ENCODE peak calls at places on chromosomes 4 and X, in ten cellular contexts. M is tibial nerve, V is stomach, Z is HCT116, A is K562, D is mucosa of descending colon, P is spleen, Y is OCI-LY7, B is fibroblast of lung, H is transverse colon. X is an unnamed sample. For H3K36me3, the result is how much of the 10 kb centered on the place peaks cover.

GRCh38 chr4:1809754-1810502 is 16.8 kb downstream of the FGFR3 start:
- DNase-seq in M (no peak), A (peak), B (peak), Y (peak), Z (peak), H (peak), V (peak), P (peak), D (peak), X (peak)

GRCh38 chr4:139540637-139541036 is 15.4 kb downstream of the SETD7 start:
- DNase-seq in D (no peak), Y (no peak), P (no peak), H (no peak), B (peak), V (no peak), M (no peak), A (no peak), Z (no peak), X (no peak)

GRCh38 chr4:20645231-20645630 is 55.0 kb upstream of the PACRGL start:
- DNase-seq in Z (no peak), M (no peak), A (no peak), H (no peak), V (no peak), D (no peak), B (no peak), Y (no peak), P (no peak), X (peak)

GRCh38 chrX:40174594-40175415 is 77.0 kb upstream of the BCOR start:
- DNase-seq in P (peak), A (no peak), Y (peak), Z (no peak), B (peak), V (peak), M (no peak), D (peak), H (peak), X (no peak)

GRCh38 chrX:141632124-141632523 is 42.6 kb downstream of the SPANXA2 start:
- DNase-seq in D (no peak), Z (no peak), P (no peak), H (no peak), Y (no peak), M (no peak), A (no peak), V (no peak), B (peak), X (no peak)

GRCh38 chr4:178273168-178273567 is 830.9 kb upstream of the AGA start:
- DNase-seq in V (no peak), D (no peak), Y (no peak), P (no peak), Z (no peak), B (no peak), M (no peak), H (no peak), A (no peak), X (no peak)

GRCh38 chr4:102494603-102495002 is 6.6 kb upstream of the NFKB1 start:
- DNase-seq in D (no peak), B (no peak), P (no peak), H (no peak), Y (no peak), A (no peak), Z (no peak), M (no peak), V (no peak), X (no peak)

GRCh38 chr4:153808175-153808574 is 19.3 kb upstream of the SFRP2 start:
- DNase-seq in Z (no peak), Y (no peak), P (no peak), H (no peak), D (no peak), B (no peak), M (no peak), V (no peak), A (no peak), X (no peak)

GRCh38 chrX:66638591-66639500 is at the start of gene EDA2R:
- DNase-seq in A (no peak), B (peak), Y (peak), P (peak), D (no peak), M (no peak), H (peak), V (no peak), Z (no peak), X (peak)

GRCh38 chr4:98110929-98111328 is 32.3 kb downstream of the STPG2 start:
- DNase-seq in D (no peak), H (no peak), Z (no peak), P (no peak), V (no peak), Y (no peak), B (no peak), A (no peak), M (no peak), X (no peak)

GRCh38 chr4:1463927-1464540 is 57.8 kb upstream of the NKX1-1 start:
- DNase-seq in B (no peak), H (no peak), Y (no peak), D (no peak), M (no peak), Z (no peak), P (no peak), A (no peak), V (no peak), X (no peak)

GRCh38 chr4:3205995-3206394 is 43.0 kb upstream of the MSANTD1 start:
- DNase-seq in V (no peak), B (no peak), H (no peak), D (no peak), P (no peak), Z (no peak), M (no peak), Y (no peak), A (no peak), X (no peak)

GRCh38 chr4:48341776-48342558 is 638 bp downstream of the SLAIN2 start:
- DNase-seq in P (peak), Z (no peak), B (peak), Y (peak), V (peak), H (peak), D (peak), M (peak), A (peak), X (no peak)

GRCh38 chrX:9447906-9448305 is 17.0 kb upstream of the TBL1X start:
- DNase-seq in V (no peak), B (no peak), A (no peak), Y (no peak), H (no peak), P (no peak), D (no peak), Z (no peak), M (no peak), X (no peak)

GRCh38 chr4:1565598-1566295 is 118.4 kb downstream of the FAM53A start:
- DNase-seq in D (no peak), V (no peak), Z (no peak), A (no peak), M (no peak), H (no peak), Y (no peak), B (no peak), P (peak), X (no peak)

GRCh38 chr4:168648929-168649328 is 152.1 kb downstream of the PALLD start:
- DNase-seq in P (no peak), V (no peak), A (no peak), H (no peak), M (no peak), Y (no peak), D (no peak), B (peak), Z (no peak), X (peak)

GRCh38 chr4:12304912-12305311 is 876.2 kb upstream of the HS3ST1 start:
- DNase-seq in D (no peak), V (no peak), A (no peak), Z (no peak), Y (no peak), M (no peak), P (no peak), H (no peak), B (no peak), X (no peak)

GRCh38 chr4:77372375-77372774 is 215.4 kb downstream of the CCNG2 start:
- DNase-seq in Z (no peak), A (no peak), Y (no peak), M (no peak), P (no peak), H (no peak), B (no peak), V (no peak), D (no peak), X (no peak)

GRCh38 chrX:140190441-140191108 is 225.3 kb upstream of the CXorf66 start:
- DNase-seq in Y (no peak), P (no peak), H (peak), Z (no peak), D (no peak), A (no peak), V (peak), M (no peak), B (peak), X (no peak)

GRCh38 chr4:94262163-94263016 is 54.7 kb downstream of the SMARCAD1 start:
- DNase-seq in A (no peak), P (no peak), M (no peak), Y (no peak), V (no peak), B (peak), Z (no peak), D (no peak), H (no peak), X (peak)

GRCh38 chr4:27000820-27001219 is 140.2 kb downstream of the STIM2 start:
- DNase-seq in Z (no peak), A (no peak), H (no peak), V (no peak), D (no peak), P (no peak), M (no peak), Y (peak), B (no peak), X (peak)

GRCh38 chrX:55924574-55924973 is 207.0 kb downstream of the RRAGB start:
- DNase-seq in Y (no peak), A (no peak), B (no peak), M (no peak), P (no peak), H (no peak), V (no peak), D (no peak), Z (no peak), X (no peak)

GRCh38 chr4:1593458-1593857 is 90.7 kb downstream of the FAM53A start:
- DNase-seq in P (peak), B (no peak), Y (no peak), H (no peak), Z (no peak), D (no peak), A (peak), M (no peak), V (no peak), X (no peak)

GRCh38 chrX:78759081-78759480 is 11.6 kb downstream of the LPAR4 start:
- DNase-seq in P (no peak), M (no peak), A (no peak), D (no peak), B (no peak), V (no peak), Z (no peak), H (no peak), Y (no peak), X (no peak)

GRCh38 chr4:76950846-76951321 is 1.3 kb downstream of the SEPTIN11 start:
- DNase-seq in A (no peak), Z (no peak), H (peak), V (no peak), D (peak), B (peak), M (no peak), Y (peak), P (no peak), X (peak)

GRCh38 chr4:38759790-38760122 is 23.0 kb downstream of the TLR10 start:
- DNase-seq in Z (no peak), M (no peak), B (no peak), H (no peak), P (no peak), Y (no peak), V (no peak), A (no peak), D (no peak), X (no peak)

GRCh38 chr4:38759077-38759789 is 23.6 kb downstream of the TLR10 start:
- DNase-seq in B (peak), H (peak), D (no peak), Y (peak), Z (no peak), V (peak), M (peak), A (peak), P (no peak), X (peak)

GRCh38 chr4:38762560-38762959 is 20.2 kb downstream of the TLR10 start:
- DNase-seq in D (no peak), M (no peak), A (no peak), V (no peak), B (no peak), P (peak), Z (no peak), Y (peak), H (no peak), X (no peak)

GRCh38 chr4:38760915-38761314 is 21.9 kb downstream of the TLR10 start:
- DNase-seq in B (no peak), P (no peak), D (no peak), H (no peak), V (no peak), M (no peak), A (no peak), Z (no peak), Y (peak), X (no peak)

DNA sequence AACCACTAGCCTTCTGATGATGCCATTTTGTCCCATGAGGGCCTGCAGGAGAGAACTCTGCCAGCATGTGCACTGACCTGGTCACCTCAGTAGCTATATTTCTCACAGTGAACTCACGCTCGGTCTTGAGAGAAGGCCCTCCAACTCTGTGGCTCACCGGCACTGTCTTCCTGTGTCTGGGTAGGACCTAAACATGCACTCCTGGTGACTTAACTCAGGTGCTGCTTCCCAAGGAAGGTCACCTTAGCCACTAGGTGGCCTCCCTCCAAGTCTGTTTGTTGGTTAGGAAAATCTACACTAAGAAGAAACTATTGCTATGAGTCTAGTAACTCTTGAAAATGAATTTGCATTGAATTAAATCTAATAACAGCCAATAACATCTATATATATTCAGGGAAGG is 24.8 kb downstream of the TLR10 start:
- DNase-seq in B (no peak), A (no peak), Z (peak), V (peak), D (no peak), M (no peak), Y (peak), H (peak), P (no peak), X (peak)
- TF ChIP-seq CTCF in B (peak), A (peak), Z (peak), V (peak), D (peak), M (no peak), Y (peak), H (no peak), P (no peak), X (peak)

GRCh38 chrX:129876734-129877395 is 29.1 kb upstream of the UTP14A start:
- DNase-seq in M (no peak), Z (peak), D (no peak), H (no peak), A (no peak), Y (no peak), P (no peak), B (peak), V (no peak), X (peak)
- H3K4me3 ChIP-seq in M (no peak), Z (no peak), D (no peak), H (no peak), A (no peak), Y (no peak), P (no peak), B (no peak), V (no peak), X (no peak)

GRCh38 chr4:37836838-37837413 is 10.4 kb downstream of the PGM2 start:
- DNase-seq in P (no peak), V (no peak), Z (no peak), H (no peak), D (no peak), B (no peak), A (no peak), M (no peak), Y (no peak), X (no peak)
- H3K36me3 ChIP-seq in P (half or more), V (half or more), Z (under half), H (under half), D (under half), B (under half), A (half or more), M (half or more), Y (half or more), X (under half)

GRCh38 chr4:186298034-186298647 is 32.2 kb downstream of the F11 start:
- DNase-seq in A (no peak), P (no peak), B (no peak), D (no peak), H (no peak), Z (no peak), Y (no peak), M (no peak), V (no peak), X (no peak)
- TF ChIP-seq CTCF in A (no peak), P (no peak), B (no peak), D (no peak), H (no peak), Z (no peak), Y (no peak), M (no peak), V (no peak), X (no peak)

GRCh38 chr4:95535180-95535579 is 13.6 kb downstream of the UNC5C start:
- DNase-seq in M (no peak), Y (no peak), P (no peak), A (no peak), V (no peak), Z (no peak), H (no peak), D (no peak), B (no peak), X (no peak)

GRCh38 chr4:95533254-95533653 is 15.5 kb downstream of the UNC5C start:
- DNase-seq in A (no peak), M (no peak), P (no peak), H (no peak), D (no peak), B (no peak), V (no peak), Z (no peak), Y (no peak), X (no peak)

GRCh38 chr4:95536650-95537049 is 12.1 kb downstream of the UNC5C start:
- DNase-seq in A (no peak), P (no peak), B (no peak), V (no peak), Y (no peak), Z (no peak), D (no peak), H (no peak), M (no peak), X (no peak)

GRCh38 chr4:95532305-95532704 is 16.5 kb downstream of the UNC5C start:
- DNase-seq in V (no peak), P (no peak), A (no peak), Y (no peak), Z (no peak), M (no peak), B (no peak), H (no peak), D (no peak), X (no peak)

DNA sequence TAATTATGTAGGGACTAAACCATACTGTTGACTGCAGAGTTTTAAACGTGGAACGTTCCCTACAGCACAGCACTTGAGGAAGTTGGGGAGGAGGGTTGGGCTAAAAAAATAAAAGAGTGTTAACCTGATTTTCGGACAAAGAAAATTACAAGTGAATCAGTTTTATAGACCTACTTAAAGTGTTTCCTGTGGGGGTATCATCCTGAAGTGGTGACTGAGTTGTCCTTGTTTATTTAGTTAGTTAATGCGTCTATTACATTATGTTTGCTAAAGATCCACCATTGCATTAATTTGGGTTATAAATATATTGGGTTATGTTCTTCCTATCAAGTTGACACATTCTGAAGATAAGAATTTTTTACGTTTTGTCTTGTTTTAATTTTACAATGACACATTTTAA is 14.7 kb downstream of the UNC5C start:
- DNase-seq in V (no peak), D (no peak), Z (no peak), A (no peak), H (no peak), B (no peak), Y (no peak), M (no peak), P (no peak), X (no peak)
- H3K4me3 ChIP-seq in V (no peak), D (no peak), Z (no peak), A (no peak), H (no peak), B (no peak), Y (no peak), M (no peak), P (no peak), X (no peak)

GRCh38 chrX:2626750-2627149 is 64.3 kb upstream of the CD99 start:
- DNase-seq in Y (no peak), B (no peak), Z (no peak), M (no peak), H (no peak), P (no peak), V (no peak), D (no peak), A (no peak), X (no peak)
- H3K36me3 ChIP-seq in Y (half or more), B (under half), Z (under half), M (half or more), H (under half), P (under half), V (under half), D (under half), A (under half), X (under half)

GRCh38 chrX:136262812-136263315 is 11.7 kb upstream of the MAP7D3 start:
- DNase-seq in H (no peak), Y (no peak), B (no peak), A (no peak), M (no peak), V (no peak), Z (no peak), D (no peak), P (no peak), X (no peak)
- TF ChIP-seq CTCF in H (no peak), Y (no peak), B (no peak), A (no peak), M (no peak), V (no peak), Z (no peak), D (no peak), P (no peak), X (no peak)

DNA sequence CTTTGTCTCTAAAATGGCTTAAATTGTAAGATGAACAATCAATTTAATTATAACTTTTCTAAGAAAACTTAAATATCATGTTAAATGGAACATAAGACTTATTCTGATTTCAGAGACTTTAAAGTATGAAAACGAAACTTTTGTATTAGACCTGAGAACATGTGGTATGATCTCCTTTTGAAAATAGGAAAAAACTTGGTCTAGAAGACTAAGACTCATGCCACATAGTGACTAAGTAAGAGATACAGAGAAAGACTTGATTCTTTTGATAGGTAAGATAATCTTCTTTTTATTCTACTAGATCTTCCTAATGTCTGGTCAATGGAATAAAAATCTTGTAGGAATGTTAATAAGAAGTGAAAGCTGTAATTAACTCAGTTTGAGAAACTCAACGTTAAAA is 326.3 kb upstream of the GRIA3 start:
- DNase-seq in Z (no peak), H (no peak), P (no peak), Y (no peak), M (no peak), D (no peak), V (no peak), A (no peak), B (no peak), X (no peak)
- H3K4me3 ChIP-seq in Z (no peak), H (no peak), P (no peak), Y (no peak), M (no peak), D (no peak), V (no peak), A (no peak), B (no peak), X (no peak)